ENCODE peak calls at places on chromosomes 5 and 9, in five cellular contexts. W, X, B, N and V are unnamed samples.

GRCh38 chr9:128689293-128689770 is 310 bp downstream of the SET start:
- DNase-seq in X (no peak), N (no peak), B (peak; percentile 31), W (peak; percentile 91), V (no peak)

GRCh38 chr5:122077451-122078115 is 476 bp downstream of the LOX start:
- DNase-seq in X (no peak), B (peak; percentile 18), N (no peak), W (peak; percentile 75), V (peak; percentile 31)

GRCh38 chr9:109590945-109591344 is 92.8 kb upstream of the PTPN3 start:
- DNase-seq in W (no peak), N (no peak), B (no peak), X (no peak), V (no peak)

GRCh38 chr9:9142001-9142400 is 1342.4 kb upstream of the DMAC1 start:
- DNase-seq in B (no peak), N (no peak), W (peak; percentile 53), X (no peak), V (no peak)

GRCh38 chr5:142426129-142426641 is 101.4 kb upstream of the SPRY4 start:
- DNase-seq in B (no peak), W (no peak), N (no peak), X (no peak), V (peak; percentile 67)

GRCh38 chr9:109868222-109868621 is 88.2 kb downstream of the PALM2AKAP2 start:
- DNase-seq in X (no peak), B (peak; percentile 47), W (no peak), N (no peak), V (no peak)

GRCh38 chr9:91720746-91721705 is 229.0 kb downstream of the ROR2 start:
- DNase-seq in W (no peak), X (no peak), N (peak; percentile 76), B (no peak), V (no peak)

GRCh38 chr5:528625-529511 is 4.6 kb upstream of the SLC9A3 start:
- DNase-seq in B (no peak), X (no peak), N (no peak), W (peak; percentile 62), V (no peak)

GRCh38 chr5:156021866-156022265 is 305.1 kb upstream of the SGCD start:
- DNase-seq in B (no peak), X (no peak), W (no peak), N (no peak), V (no peak)

GRCh38 chr9:131485728-131486381 is 16.9 kb upstream of the POMT1 start:
- DNase-seq in W (peak; percentile 26), B (no peak), X (no peak), N (no peak), V (no peak)

GRCh38 chr9:93304574-93305496 is 120.9 kb downstream of the WNK2 start:
- DNase-seq in X (no peak), B (peak; percentile 79), N (peak; percentile 58), W (peak; percentile 64), V (no peak)

GRCh38 chr5:54517174-54517511 is 416 bp upstream of the SNX18 start:
- DNase-seq in X (no peak), W (peak; percentile 67), N (no peak), B (no peak), V (no peak)

GRCh38 chr5:144697847-144698262 is 527.2 kb downstream of the KCTD16 start:
- DNase-seq in X (peak; percentile 50), N (no peak), B (no peak), W (peak; percentile 5), V (peak; percentile 48)

GRCh38 chr5:132439521-132440206 is 50.9 kb downstream of the IRF1 start:
- DNase-seq in X (no peak), W (no peak), B (no peak), N (no peak), V (peak; percentile 36)

GRCh38 chr5:141757402-141757801 is 75.4 kb upstream of the ARAP3 start:
- DNase-seq in N (no peak), W (peak; percentile 62), B (peak; percentile 39), X (no peak), V (no peak)

GRCh38 chr5:142945845-142946244 is 175.7 kb downstream of the ARHGAP26 start:
- DNase-seq in W (no peak), X (no peak), N (no peak), B (no peak), V (no peak)

GRCh38 chr9:94280409-94280989 is 21.4 kb downstream of the ZNF169 start:
- DNase-seq in B (no peak), W (no peak), N (no peak), X (no peak), V (no peak)

GRCh38 chr9:110069326-110070248 is 138.4 kb downstream of the C9orf152 start:
- DNase-seq in X (peak; percentile 82), B (no peak), N (no peak), W (no peak), V (peak; percentile 54)

GRCh38 chr9:110217656-110218099 is 9.7 kb upstream of the C9orf152 start:
- DNase-seq in N (no peak), X (no peak), B (no peak), W (peak; percentile 74), V (no peak)

GRCh38 chr5:139660916-139661814 is 13.0 kb downstream of the CXXC5 start:
- DNase-seq in X (no peak), B (peak; percentile 77), N (no peak), W (no peak), V (peak; percentile 86)